ENCODE peak calls at places on chromosome 20, in seven cellular contexts. One of them, this sample, is unnamed.

GRCh38 chr20:23629017-23629541 is 8.7 kb downstream of the CST3 start:
- DNase-seq in hepatocyte: peak; percentile 89
- DNase-seq in left lung: peak; percentile 68
- DNase-seq in keratinocyte: no peak
- DNase-seq in testis: no peak
- DNase-seq in cardiac muscle cell: no peak
- DNase-seq in GM23248: peak; percentile 76
- DNase-seq in this sample: no peak

GRCh38 chr20:45791668-45792512 is at the start of the genes DNTTIP1 and WFDC3:
- DNase-seq in GM23248: peak; percentile 97
- DNase-seq in keratinocyte: no peak
- DNase-seq in cardiac muscle cell: peak; percentile 96
- DNase-seq in testis: peak; percentile 94
- DNase-seq in left lung: peak; percentile 97
- DNase-seq in hepatocyte: peak; percentile 97
- DNase-seq in this sample: peak; percentile 96

GRCh38 chr20:40869416-40870147 is 159.0 kb upstream of the TOP1 start:
- DNase-seq in keratinocyte: no peak
- DNase-seq in GM23248: no peak
- DNase-seq in testis: no peak
- DNase-seq in hepatocyte: no peak
- DNase-seq in cardiac muscle cell: no peak
- DNase-seq in left lung: no peak
- DNase-seq in this sample: no peak

GRCh38 chr20:51931321-51931720 is 129.0 kb upstream of the SALL4 start:
- DNase-seq in keratinocyte: no peak
- DNase-seq in left lung: no peak
- DNase-seq in GM23248: no peak
- DNase-seq in hepatocyte: peak; percentile 35
- DNase-seq in cardiac muscle cell: peak; percentile 25
- DNase-seq in testis: no peak
- DNase-seq in this sample: no peak

GRCh38 chr20:62818592-62819493 is 2.0 kb downstream of the COL9A3 start:
- DNase-seq in hepatocyte: peak; percentile 78
- DNase-seq in cardiac muscle cell: peak; percentile 57
- DNase-seq in keratinocyte: no peak
- DNase-seq in GM23248: peak; percentile 24
- DNase-seq in testis: peak; percentile 57
- DNase-seq in left lung: no peak
- DNase-seq in this sample: peak; percentile 99

GRCh38 chr20:11724112-11724511 is 193.6 kb upstream of the BTBD3 start:
- DNase-seq in left lung: no peak
- DNase-seq in keratinocyte: no peak
- DNase-seq in cardiac muscle cell: no peak
- DNase-seq in GM23248: no peak
- DNase-seq in testis: no peak
- DNase-seq in hepatocyte: no peak
- DNase-seq in this sample: no peak

GRCh38 chr20:539848-540247 is 3.7 kb downstream of the CSNK2A1 start:
- DNase-seq in GM23248: peak; percentile 87
- DNase-seq in keratinocyte: no peak
- DNase-seq in testis: peak; percentile 40
- DNase-seq in left lung: no peak
- DNase-seq in hepatocyte: peak; percentile 79
- DNase-seq in cardiac muscle cell: no peak
- DNase-seq in this sample: no peak

GRCh38 chr20:42974347-42974746 is 215.4 kb downstream of the PTPRT start:
- DNase-seq in hepatocyte: no peak
- DNase-seq in testis: no peak
- DNase-seq in left lung: no peak
- DNase-seq in keratinocyte: no peak
- DNase-seq in GM23248: no peak
- DNase-seq in cardiac muscle cell: no peak
- DNase-seq in this sample: no peak

GRCh38 chr20:64115171-64115911 is 8.0 kb upstream of the NPBWR2 start:
- DNase-seq in GM23248: no peak
- DNase-seq in testis: no peak
- DNase-seq in cardiac muscle cell: no peak
- DNase-seq in hepatocyte: no peak
- DNase-seq in left lung: peak; percentile 53
- DNase-seq in keratinocyte: no peak
- DNase-seq in this sample: no peak

GRCh38 chr20:38658879-38659612 is 57.4 kb downstream of the ARHGAP40 start:
- DNase-seq in hepatocyte: peak; percentile 61
- DNase-seq in left lung: no peak
- DNase-seq in keratinocyte: no peak
- DNase-seq in GM23248: peak; percentile 42
- DNase-seq in testis: no peak
- DNase-seq in cardiac muscle cell: peak; percentile 47
- DNase-seq in this sample: no peak

GRCh38 chr20:17036546-17036945 is 190.3 kb upstream of the PCSK2 start:
- DNase-seq in GM23248: no peak
- DNase-seq in cardiac muscle cell: no peak
- DNase-seq in hepatocyte: peak; percentile 15
- DNase-seq in left lung: no peak
- DNase-seq in testis: no peak
- DNase-seq in keratinocyte: no peak
- DNase-seq in this sample: no peak

GRCh38 chr20:34871966-34872603 is 571 bp downstream of the GGT7 start:
- DNase-seq in hepatocyte: no peak
- DNase-seq in cardiac muscle cell: no peak
- DNase-seq in keratinocyte: no peak
- DNase-seq in GM23248: peak; percentile 32
- DNase-seq in testis: no peak
- DNase-seq in left lung: no peak
- DNase-seq in this sample: no peak

GRCh38 chr20:50286609-50287008 is 96.0 kb downstream of the CEBPB start:
- DNase-seq in cardiac muscle cell: no peak
- DNase-seq in GM23248: peak; percentile 87
- DNase-seq in testis: peak; percentile 63
- DNase-seq in keratinocyte: no peak
- DNase-seq in left lung: peak; percentile 62
- DNase-seq in hepatocyte: peak; percentile 54
- DNase-seq in this sample: peak; percentile 95

GRCh38 chr20:23317081-23317480 is 33.5 kb upstream of the NXT1 start:
- DNase-seq in cardiac muscle cell: no peak
- DNase-seq in keratinocyte: no peak
- DNase-seq in GM23248: no peak
- DNase-seq in hepatocyte: no peak
- DNase-seq in testis: no peak
- DNase-seq in left lung: no peak
- DNase-seq in this sample: no peak

GRCh38 chr20:25065625-25066338 is 7.8 kb upstream of the ACSS1 start:
- DNase-seq in cardiac muscle cell: no peak
- DNase-seq in keratinocyte: no peak
- DNase-seq in left lung: no peak
- DNase-seq in GM23248: peak; percentile 77
- DNase-seq in testis: peak; percentile 75
- DNase-seq in hepatocyte: peak; percentile 67
- DNase-seq in this sample: peak; percentile 78

GRCh38 chr20:13586133-13586532 is 52.6 kb downstream of the TASP1 start:
- DNase-seq in hepatocyte: no peak
- DNase-seq in left lung: no peak
- DNase-seq in testis: no peak
- DNase-seq in keratinocyte: no peak
- DNase-seq in cardiac muscle cell: no peak
- DNase-seq in GM23248: no peak
- DNase-seq in this sample: no peak

GRCh38 chr20:48944663-48945297 is 23.3 kb downstream of the ARFGEF2 start:
- DNase-seq in hepatocyte: no peak
- DNase-seq in testis: no peak
- DNase-seq in left lung: no peak
- DNase-seq in GM23248: no peak
- DNase-seq in cardiac muscle cell: no peak
- DNase-seq in keratinocyte: no peak
- DNase-seq in this sample: peak; percentile 47
- H3K36me3 ChIP-seq in hepatocyte: no peaks in the 10 kb centered on the region
- H3K36me3 ChIP-seq in testis: no peaks in the 10 kb centered on the region
- H3K36me3 ChIP-seq in left lung: no peaks in the 10 kb centered on the region
- H3K36me3 ChIP-seq in GM23248: peaks cover 13% of the 10 kb centered on the region
- H3K36me3 ChIP-seq in cardiac muscle cell: peaks cover 3% of the 10 kb centered on the region
- H3K36me3 ChIP-seq in keratinocyte: peaks cover 13% of the 10 kb centered on the region
- H3K36me3 ChIP-seq in this sample: peaks cover 35% of the 10 kb centered on the region

GRCh38 chr20:58008413-58008812 is 220.0 kb downstream of the ANKRD60 start:
- DNase-seq in hepatocyte: no peak
- DNase-seq in cardiac muscle cell: no peak
- DNase-seq in testis: no peak
- DNase-seq in left lung: no peak
- DNase-seq in GM23248: no peak
- DNase-seq in keratinocyte: no peak
- DNase-seq in this sample: no peak
- H3K4me3 ChIP-seq in hepatocyte: no peak overlapping the region
- H3K4me3 ChIP-seq in cardiac muscle cell: no peak overlapping the region
- H3K4me3 ChIP-seq in testis: no peak overlapping the region
- H3K4me3 ChIP-seq in left lung: no peak overlapping the region
- H3K4me3 ChIP-seq in GM23248: no peak overlapping the region
- H3K4me3 ChIP-seq in keratinocyte: no peak overlapping the region
- H3K4me3 ChIP-seq in this sample: no peak overlapping the region

DNA sequence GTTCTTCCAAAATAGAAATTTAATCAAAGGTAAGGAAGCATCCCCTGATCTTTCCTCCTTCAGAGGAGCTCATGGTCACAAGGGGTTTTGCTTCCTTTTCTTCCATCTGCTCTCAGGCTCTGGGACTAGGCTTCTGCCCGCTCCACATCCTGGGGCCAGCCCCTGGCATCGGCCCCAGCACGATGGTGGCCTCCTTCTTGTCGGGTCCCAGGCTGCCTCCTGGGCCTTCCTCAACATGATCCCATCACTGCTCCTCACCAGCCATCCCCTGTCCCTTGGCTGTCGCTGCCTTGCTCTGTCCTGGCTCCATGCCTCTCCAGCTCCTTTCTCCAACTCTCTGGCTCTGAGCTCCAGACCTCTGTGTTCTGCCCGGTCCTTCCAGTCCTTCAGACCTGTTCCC is 4.1 kb downstream of the PHACTR3 start:
- DNase-seq in GM23248: no peak
- DNase-seq in keratinocyte: no peak
- DNase-seq in hepatocyte: no peak
- DNase-seq in left lung: no peak
- DNase-seq in cardiac muscle cell: no peak
- DNase-seq in testis: no peak
- DNase-seq in this sample: no peak
- H3K4me1 ChIP-seq in GM23248: no peaks in the 10 kb centered on the region
- H3K4me1 ChIP-seq in keratinocyte: no peaks in the 10 kb centered on the region
- H3K4me1 ChIP-seq in hepatocyte: peaks cover 6% of the 10 kb centered on the region
- H3K4me1 ChIP-seq in left lung: no peaks in the 10 kb centered on the region
- H3K4me1 ChIP-seq in cardiac muscle cell: no peaks in the 10 kb centered on the region
- H3K4me1 ChIP-seq in testis: peaks cover 11% of the 10 kb centered on the region
- H3K4me1 ChIP-seq in this sample: no peaks in the 10 kb centered on the region

DNA sequence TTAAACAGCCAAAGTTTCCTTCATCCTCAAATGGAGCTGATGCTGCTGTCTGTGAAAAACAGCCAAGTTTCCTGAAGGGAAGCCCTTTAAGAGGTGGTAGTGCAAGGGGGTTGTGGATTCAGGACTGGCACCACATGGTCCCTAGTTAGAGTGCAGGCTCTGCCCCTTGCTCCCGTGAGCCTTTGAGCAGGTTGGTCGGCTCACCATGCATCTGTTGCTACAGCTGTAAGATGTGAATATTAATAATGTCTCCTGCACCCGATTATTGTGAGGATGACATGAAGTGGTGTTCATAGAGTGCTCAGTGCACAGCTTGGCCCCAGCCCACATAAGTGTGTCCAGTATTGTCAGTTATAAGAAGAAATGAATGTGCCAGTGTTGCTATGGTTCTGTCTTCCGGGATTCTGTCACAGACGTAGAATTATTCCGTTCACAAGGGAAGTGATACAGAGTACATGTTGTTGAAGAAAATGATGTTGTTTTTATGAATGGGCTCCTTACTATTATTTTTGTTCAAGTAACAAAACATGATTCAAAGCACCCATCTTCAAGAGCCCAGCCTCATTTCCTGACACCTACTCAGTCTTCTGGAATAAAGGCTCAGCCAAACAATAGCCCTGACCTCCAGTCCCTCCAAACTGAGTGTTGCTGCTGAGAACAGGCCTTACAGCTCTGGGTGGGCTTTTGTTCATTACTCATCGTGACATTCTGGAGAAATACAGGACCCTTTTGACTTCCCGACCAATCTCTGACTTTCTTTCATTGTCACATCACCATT is 2.9 kb upstream of the PKIG start:
- DNase-seq in keratinocyte: no peak
- DNase-seq in hepatocyte: no peak
- DNase-seq in cardiac muscle cell: no peak
- DNase-seq in GM23248: peak; percentile 6
- DNase-seq in left lung: no peak
- DNase-seq in testis: no peak
- DNase-seq in this sample: no peak
- H3K36me3 ChIP-seq in keratinocyte: no peaks in the 10 kb centered on the region
- H3K36me3 ChIP-seq in hepatocyte: no peaks in the 10 kb centered on the region
- H3K36me3 ChIP-seq in cardiac muscle cell: no peaks in the 10 kb centered on the region
- H3K36me3 ChIP-seq in GM23248: no peaks in the 10 kb centered on the region
- H3K36me3 ChIP-seq in left lung: no peaks in the 10 kb centered on the region
- H3K36me3 ChIP-seq in testis: no peaks in the 10 kb centered on the region
- H3K36me3 ChIP-seq in this sample: no peaks in the 10 kb centered on the region